ENCODE peak calls at places on chromosomes 4 and X, in four cellular contexts. One of them, this sample, is unnamed.

GRCh38 chrX:144637731-144638130 is 609.6 kb upstream of the SPANXN1 start:
- DNase-seq in IMR-90: no peak
- DNase-seq in sigmoid colon: no peak
- DNase-seq in gastrocnemius medialis: no peak
- DNase-seq in this sample: no peak

GRCh38 chr4:38169524-38169923 is 209.3 kb downstream of the PTTG2 start:
- DNase-seq in gastrocnemius medialis: no peak
- DNase-seq in IMR-90: peak; percentile 43
- DNase-seq in sigmoid colon: no peak
- DNase-seq in this sample: no peak

GRCh38 chrX:52265713-52266112 is 81.0 kb downstream of the MAGED4 start:
- DNase-seq in sigmoid colon: no peak
- DNase-seq in gastrocnemius medialis: no peak
- DNase-seq in IMR-90: no peak
- DNase-seq in this sample: no peak

GRCh38 chr4:147288512-147288911 is 192.4 kb upstream of the EDNRA start:
- DNase-seq in IMR-90: no peak
- DNase-seq in sigmoid colon: no peak
- DNase-seq in gastrocnemius medialis: no peak
- DNase-seq in this sample: no peak

GRCh38 chrX:11470231-11470630 is 177.0 kb downstream of the AMELX start:
- DNase-seq in gastrocnemius medialis: no peak
- DNase-seq in IMR-90: peak; percentile 86
- DNase-seq in sigmoid colon: no peak
- DNase-seq in this sample: no peak

GRCh38 chr4:11228575-11228974 is 200.1 kb downstream of the HS3ST1 start:
- DNase-seq in sigmoid colon: no peak
- DNase-seq in gastrocnemius medialis: no peak
- DNase-seq in IMR-90: no peak
- DNase-seq in this sample: no peak

GRCh38 chrX:119573840-119574393 is 446 bp upstream of the UBE2A start:
- DNase-seq in IMR-90: peak; percentile 20
- DNase-seq in gastrocnemius medialis: no peak
- DNase-seq in sigmoid colon: peak; percentile 75
- DNase-seq in this sample: no peak

GRCh38 chr4:172892300-172892699 is 276.3 kb upstream of the GALNT7 start:
- DNase-seq in gastrocnemius medialis: no peak
- DNase-seq in sigmoid colon: no peak
- DNase-seq in IMR-90: peak; percentile 3
- DNase-seq in this sample: no peak

GRCh38 chr4:122639181-122639580 is 18.3 kb upstream of the IL21 start:
- DNase-seq in IMR-90: no peak
- DNase-seq in gastrocnemius medialis: no peak
- DNase-seq in sigmoid colon: no peak
- DNase-seq in this sample: no peak

GRCh38 chrX:23003121-23003520 is 3.4 kb downstream of the DDX53 start:
- DNase-seq in IMR-90: peak; percentile 53
- DNase-seq in sigmoid colon: no peak
- DNase-seq in gastrocnemius medialis: no peak
- DNase-seq in this sample: no peak

GRCh38 chr4:56505269-56506109 is at the start of gene ARL9:
- DNase-seq in sigmoid colon: peak; percentile 78
- DNase-seq in IMR-90: peak; percentile 40
- DNase-seq in gastrocnemius medialis: peak; percentile 7
- DNase-seq in this sample: peak; percentile 91

GRCh38 chrX:19870206-19870605 is 17.2 kb downstream of the SH3KBP1 start:
- DNase-seq in IMR-90: no peak
- DNase-seq in sigmoid colon: no peak
- DNase-seq in gastrocnemius medialis: no peak
- DNase-seq in this sample: no peak

GRCh38 chr4:41598580-41598979 is 60.6 kb downstream of the LIMCH1 start:
- DNase-seq in sigmoid colon: no peak
- DNase-seq in gastrocnemius medialis: no peak
- DNase-seq in IMR-90: no peak
- DNase-seq in this sample: no peak

GRCh38 chr4:31655328-31655727 is 935.2 kb downstream of the PCDH7 start:
- DNase-seq in sigmoid colon: no peak
- DNase-seq in IMR-90: peak; percentile 17
- DNase-seq in gastrocnemius medialis: no peak
- DNase-seq in this sample: no peak

GRCh38 chr4:74656596-74656995 is 137.7 kb downstream of the BTC start:
- DNase-seq in sigmoid colon: no peak
- DNase-seq in gastrocnemius medialis: no peak
- DNase-seq in IMR-90: no peak
- DNase-seq in this sample: no peak

GRCh38 chr4:26001413-26001812 is 87.4 kb downstream of the SMIM20 start:
- DNase-seq in gastrocnemius medialis: no peak
- DNase-seq in sigmoid colon: no peak
- DNase-seq in IMR-90: no peak
- DNase-seq in this sample: no peak

GRCh38 chrX:78665286-78665685 is 6.2 kb upstream of the RTL3 start:
- DNase-seq in sigmoid colon: no peak
- DNase-seq in gastrocnemius medialis: no peak
- DNase-seq in IMR-90: no peak
- DNase-seq in this sample: no peak

GRCh38 chr4:102477657-102478056 is 23.5 kb upstream of the NFKB1 start:
- DNase-seq in gastrocnemius medialis: no peak
- DNase-seq in IMR-90: peak; percentile 52
- DNase-seq in sigmoid colon: no peak
- DNase-seq in this sample: no peak

GRCh38 chrX:21974011-21974385 is 33.5 kb downstream of the SMS start:
- DNase-seq in IMR-90: no peak
- DNase-seq in sigmoid colon: no peak
- DNase-seq in gastrocnemius medialis: no peak
- DNase-seq in this sample: no peak

GRCh38 chr4:113181289-113182007 is 132.0 kb downstream of the ANK2 start:
- DNase-seq in IMR-90: no peak
- DNase-seq in sigmoid colon: no peak
- DNase-seq in gastrocnemius medialis: peak; percentile 26
- DNase-seq in this sample: no peak

GRCh38 chr4:165384608-165385007 is 5.8 kb downstream of the CPE start:
- DNase-seq in gastrocnemius medialis: no peak
- DNase-seq in sigmoid colon: no peak
- DNase-seq in IMR-90: peak; percentile 11
- DNase-seq in this sample: no peak

GRCh38 chr4:22473268-22473667 is 42.6 kb downstream of the ADGRA3 start:
- DNase-seq in sigmoid colon: no peak
- DNase-seq in IMR-90: peak; percentile 75
- DNase-seq in gastrocnemius medialis: no peak
- DNase-seq in this sample: no peak

GRCh38 chr4:100682477-100683218 is 164.8 kb upstream of the EMCN start:
- DNase-seq in sigmoid colon: no peak
- DNase-seq in gastrocnemius medialis: no peak
- DNase-seq in IMR-90: no peak
- DNase-seq in this sample: no peak

GRCh38 chrX:47156611-47157520 is 11.8 kb downstream of the RBM10 start:
- DNase-seq in sigmoid colon: peak; percentile 55
- DNase-seq in IMR-90: no peak
- DNase-seq in gastrocnemius medialis: no peak
- DNase-seq in this sample: no peak
- TF ChIP-seq POLR2A in sigmoid colon: no peak
- TF ChIP-seq POLR2A in IMR-90: no peak
- TF ChIP-seq POLR2A in gastrocnemius medialis: no peak
- TF ChIP-seq POLR2A in this sample: no peak

GRCh38 chr4:6641971-6642320 is 1.5 kb downstream of the MRFAP1 start:
- DNase-seq in IMR-90: peak; percentile 45
- DNase-seq in sigmoid colon: no peak
- DNase-seq in gastrocnemius medialis: no peak
- DNase-seq in this sample: peak; percentile 74

GRCh38 chr4:6639137-6639680 is 1.3 kb upstream of the MRFAP1 start:
- DNase-seq in IMR-90: no peak
- DNase-seq in sigmoid colon: no peak
- DNase-seq in gastrocnemius medialis: no peak
- DNase-seq in this sample: no peak

GRCh38 chr4:6643141-6643847 is 2.8 kb downstream of the MRFAP1 start:
- DNase-seq in IMR-90: no peak
- DNase-seq in gastrocnemius medialis: no peak
- DNase-seq in sigmoid colon: no peak
- DNase-seq in this sample: no peak

GRCh38 chr4:6641164-6641970 is 882 bp downstream of the MRFAP1 start:
- DNase-seq in IMR-90: peak; percentile 42
- DNase-seq in sigmoid colon: no peak
- DNase-seq in gastrocnemius medialis: peak; percentile 6
- DNase-seq in this sample: peak; percentile 50

DNA sequence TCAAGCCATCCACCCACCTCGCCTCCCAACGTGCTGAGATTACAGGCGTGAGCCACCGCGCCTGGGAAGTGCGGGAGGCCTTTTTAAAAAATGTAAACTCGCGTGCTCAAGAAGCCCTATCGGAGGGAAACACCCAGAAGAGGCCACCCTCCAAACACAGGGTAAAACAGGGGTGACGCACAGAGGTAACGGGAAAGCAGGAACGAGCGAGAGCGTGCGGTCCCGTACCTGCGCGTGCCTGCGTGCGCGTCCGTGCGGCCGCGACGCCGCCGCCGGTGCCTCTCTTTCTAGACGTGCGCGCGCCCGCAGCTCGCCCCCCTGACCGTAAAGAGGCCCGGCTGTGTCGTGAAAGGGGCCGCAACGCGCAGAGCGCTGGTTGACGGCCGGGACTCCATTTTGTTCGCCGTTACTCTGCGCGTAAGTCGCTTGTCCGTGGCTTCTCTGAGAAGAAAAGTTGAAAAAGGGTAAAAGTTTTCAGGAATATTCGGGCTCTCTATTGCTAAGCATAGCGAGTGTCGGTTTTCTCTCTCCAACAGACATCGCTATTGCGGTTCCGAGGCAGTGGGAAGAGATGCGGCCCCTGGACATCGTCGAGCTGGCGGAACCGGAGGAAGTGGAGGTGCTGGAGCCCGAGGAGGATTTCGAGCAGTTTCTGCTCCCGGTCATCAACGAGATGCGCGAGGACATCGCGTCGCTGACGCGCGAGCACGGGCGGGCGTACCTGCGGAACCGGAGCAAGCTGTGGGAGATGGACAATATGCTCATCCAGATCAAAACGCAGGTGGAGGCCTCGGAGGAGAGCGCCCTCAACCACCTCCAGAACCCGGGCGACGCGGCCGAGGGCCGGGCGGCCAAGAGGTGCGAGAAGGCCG is at the start of gene MRFAP1:
- DNase-seq in sigmoid colon: peak; percentile 96
- DNase-seq in IMR-90: peak; percentile 95
- DNase-seq in gastrocnemius medialis: peak; percentile 91
- DNase-seq in this sample: peak; percentile 94
- TF ChIP-seq POLR2A in sigmoid colon: peak; percentile 93
- TF ChIP-seq POLR2A in IMR-90: peak; percentile 92
- TF ChIP-seq POLR2A in gastrocnemius medialis: peak; percentile 88
- TF ChIP-seq POLR2A in this sample: no peak

GRCh38 chrX:129520151-129520550 is 3.1 kb downstream of the SMARCA1 start:
- DNase-seq in gastrocnemius medialis: no peak
- DNase-seq in IMR-90: no peak
- DNase-seq in sigmoid colon: no peak
- DNase-seq in this sample: no peak

GRCh38 chrX:129522184-129523059 is 868 bp downstream of the SMARCA1 start:
- DNase-seq in IMR-90: peak; percentile 54
- DNase-seq in gastrocnemius medialis: no peak
- DNase-seq in sigmoid colon: peak; percentile 80
- DNase-seq in this sample: no peak

GRCh38 chrX:129524250-129524850 is 1.1 kb upstream of the SMARCA1 start:
- DNase-seq in sigmoid colon: no peak
- DNase-seq in gastrocnemius medialis: no peak
- DNase-seq in IMR-90: no peak
- DNase-seq in this sample: no peak

GRCh38 chrX:129525162-129525561 is 1.9 kb upstream of the SMARCA1 start:
- DNase-seq in gastrocnemius medialis: no peak
- DNase-seq in IMR-90: no peak
- DNase-seq in sigmoid colon: no peak
- DNase-seq in this sample: no peak

GRCh38 chrX:129523076-129524055 is at the start of gene SMARCA1:
- DNase-seq in IMR-90: peak; percentile 63
- DNase-seq in sigmoid colon: peak; percentile 86
- DNase-seq in gastrocnemius medialis: no peak
- DNase-seq in this sample: peak; percentile 85
- TF ChIP-seq POLR2A in IMR-90: peak; percentile 84
- TF ChIP-seq POLR2A in sigmoid colon: peak; percentile 22
- TF ChIP-seq POLR2A in gastrocnemius medialis: peak; percentile 16
- TF ChIP-seq POLR2A in this sample: no peak

GRCh38 chr4:898869-899555 is 33.1 kb downstream of the GAK start:
- DNase-seq in sigmoid colon: no peak
- DNase-seq in gastrocnemius medialis: no peak
- DNase-seq in IMR-90: no peak
- DNase-seq in this sample: no peak
- TF ChIP-seq POLR2A in sigmoid colon: no peak
- TF ChIP-seq POLR2A in gastrocnemius medialis: no peak
- TF ChIP-seq POLR2A in IMR-90: no peak
- TF ChIP-seq POLR2A in this sample: no peak

DNA sequence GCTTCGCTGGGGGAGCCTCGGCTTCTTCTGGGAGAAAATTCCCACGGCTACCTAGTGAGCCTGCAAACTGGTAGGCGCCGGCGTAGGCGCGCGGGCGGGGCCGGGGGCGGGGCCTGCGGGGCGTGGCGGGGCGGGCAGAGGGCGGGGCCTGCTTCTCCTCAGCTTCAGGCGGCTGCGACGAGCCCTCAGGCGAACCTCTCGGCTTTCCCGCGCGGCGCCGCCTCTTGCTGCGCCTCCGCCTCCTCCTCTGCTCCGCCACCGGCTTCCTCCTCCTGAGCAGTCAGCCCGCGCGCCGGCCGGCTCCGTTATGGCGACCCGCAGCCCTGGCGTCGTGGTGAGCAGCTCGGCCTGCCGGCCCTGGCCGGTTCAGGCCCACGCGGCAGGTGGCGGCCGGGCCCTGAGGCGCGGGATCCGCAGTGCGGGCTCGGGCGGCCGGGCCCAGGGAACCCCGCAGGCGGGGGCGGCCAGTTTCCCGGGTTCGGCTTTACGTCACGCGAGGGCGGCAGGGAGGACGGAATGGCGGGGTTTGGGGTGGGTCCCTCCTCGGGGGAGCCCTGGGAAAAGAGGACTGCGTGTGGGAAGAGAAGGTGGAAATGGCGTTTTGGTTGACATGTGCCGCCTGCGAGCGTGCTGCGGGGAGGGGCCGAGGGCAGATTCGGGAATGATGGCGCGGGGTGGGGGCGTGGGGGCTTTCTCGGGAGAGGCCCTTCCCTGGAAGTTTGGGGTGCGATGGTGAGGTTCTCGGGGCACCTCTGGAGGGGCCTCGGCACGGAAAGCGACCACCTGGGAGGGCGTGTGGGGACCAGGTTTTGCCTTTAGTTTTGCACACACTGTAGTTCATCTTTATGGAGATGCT is at the start of gene HPRT1:
- DNase-seq in IMR-90: peak; percentile 66
- DNase-seq in gastrocnemius medialis: peak; percentile 64
- DNase-seq in sigmoid colon: peak; percentile 87
- DNase-seq in this sample: peak; percentile 57
- TF ChIP-seq POLR2A in IMR-90: no peak
- TF ChIP-seq POLR2A in gastrocnemius medialis: peak; percentile 46
- TF ChIP-seq POLR2A in sigmoid colon: no peak
- TF ChIP-seq POLR2A in this sample: no peak

GRCh38 chrX:1424452-1424851 is 28.3 kb downstream of the ASMTL start:
- DNase-seq in sigmoid colon: peak; percentile 11
- DNase-seq in IMR-90: no peak
- DNase-seq in gastrocnemius medialis: no peak
- DNase-seq in this sample: no peak
- TF ChIP-seq POLR2A in sigmoid colon: no peak
- TF ChIP-seq POLR2A in IMR-90: no peak
- TF ChIP-seq POLR2A in gastrocnemius medialis: no peak
- TF ChIP-seq POLR2A in this sample: no peak